ENCODE peak calls at places on chromosomes 12 and 14, in five cellular contexts. U is GM23338, N is ovary, Z is A673, X is tibial artery. B is an unnamed sample.
A peak's percentile ranks its signal among the peaks of the same experiment; 100 is the strongest.

GRCh38 chr14:95652690-95653089 is 33.5 kb upstream of the TCL1B start:
- DNase-seq in Z (no peak), X (no peak), N (no peak), U (no peak), B (no peak)

GRCh38 chr12:26906704-26907103 is 31.1 kb downstream of the INTS13 start:
- DNase-seq in N (no peak), Z (no peak), U (no peak), X (no peak), B (no peak)

GRCh38 chr12:94725375-94726168 is 75.2 kb upstream of the TMCC3 start:
- DNase-seq in U (peak; percentile 80), X (no peak), Z (peak; percentile 64), N (no peak), B (peak; percentile 72)

GRCh38 chr12:21502164-21502496 is 541 bp downstream of the GOLT1B start:
- DNase-seq in X (no peak), Z (peak; percentile 39), N (no peak), U (no peak), B (no peak)

GRCh38 chr12:121723200-121723599 is 10.6 kb downstream of the TMEM120B start:
- DNase-seq in N (no peak), X (no peak), U (no peak), Z (no peak), B (no peak)

GRCh38 chr12:71626768-71627167 is 36.9 kb downstream of the ZFC3H1 start:
- DNase-seq in Z (peak; percentile 49), N (no peak), U (no peak), X (no peak), B (no peak)

GRCh38 chr12:132322206-132323132 is 6.9 kb downstream of the GALNT9 start:
- DNase-seq in U (no peak), X (no peak), Z (no peak), N (no peak), B (no peak)

GRCh38 chr14:49461529-49462401 is 124.4 kb downstream of the RPS29 start:
- DNase-seq in U (peak; percentile 92), Z (peak; percentile 86), N (no peak), X (no peak), B (peak; percentile 72)

GRCh38 chr14:24416932-24417619 is 12.4 kb downstream of the CBLN3 start:
- DNase-seq in N (no peak), X (no peak), U (peak; percentile 12), Z (no peak), B (no peak)

GRCh38 chr12:100229036-100229635 is 28.5 kb downstream of the ACTR6 start:
- DNase-seq in N (no peak), Z (peak; percentile 42), U (peak; percentile 7), X (no peak), B (peak; percentile 51)

GRCh38 chr12:116524311-116524710 is 34.9 kb upstream of the MAP1LC3B2 start:
- DNase-seq in X (no peak), U (no peak), Z (no peak), N (no peak), B (no peak)

GRCh38 chr12:13390381-13390856 is 193.9 kb downstream of the EMP1 start:
- DNase-seq in N (peak; percentile 61), X (peak; percentile 94), Z (peak; percentile 47), U (no peak), B (no peak)

GRCh38 chr12:93889516-93890202 is 212.5 kb downstream of the CRADD start:
- DNase-seq in U (no peak), N (no peak), X (no peak), Z (no peak), B (no peak)

GRCh38 chr14:45364565-45364964 is 111.6 kb upstream of the MIS18BP1 start:
- DNase-seq in X (no peak), N (no peak), U (peak; percentile 26), Z (no peak), B (no peak)

GRCh38 chr12:95733156-95733825 is 57.3 kb downstream of the NTN4 start:
- DNase-seq in Z (peak; percentile 93), N (no peak), X (no peak), U (no peak), B (no peak)

GRCh38 chr12:50661300-50662120 is 102.4 kb upstream of the ATF1 start:
- DNase-seq in N (no peak), X (no peak), Z (no peak), U (no peak), B (no peak)

GRCh38 chr14:21109377-21110260 is 8.8 kb downstream of the TMEM253 start:
- DNase-seq in Z (peak; percentile 47), X (no peak), N (no peak), U (peak; percentile 61), B (no peak)

GRCh38 chr12:31736472-31736871 is 7.7 kb upstream of the AMN1 start:
- DNase-seq in X (no peak), U (no peak), Z (no peak), N (no peak), B (no peak)

GRCh38 chr12:13099066-13099909 is 4.2 kb downstream of the GSG1 start:
- DNase-seq in U (no peak), Z (no peak), N (no peak), X (no peak), B (no peak)

GRCh38 chr12:107651867-107652449 is 33.6 kb upstream of the PWP1 start:
- DNase-seq in Z (no peak), N (no peak), U (no peak), X (no peak), B (no peak)

GRCh38 chr12:104953323-104953722 is 4.8 kb downstream of the SLC41A2 start:
- DNase-seq in X (no peak), U (no peak), Z (no peak), N (no peak), B (no peak)

GRCh38 chr14:22997676-22998323 is 12.1 kb downstream of the C14orf93 start:
- DNase-seq in Z (no peak), N (no peak), X (no peak), U (no peak), B (no peak)

GRCh38 chr12:51683763-51684357 is 92.8 kb downstream of the SCN8A start:
- DNase-seq in Z (peak; percentile 7), U (no peak), X (no peak), N (no peak), B (no peak)

GRCh38 chr14:23612354-23612732 is 23.8 kb upstream of the DHRS2 start:
- DNase-seq in N (no peak), U (no peak), X (no peak), Z (no peak), B (no peak)

GRCh38 chr12:99271071-99271470 is 376.5 kb upstream of the GARIN6 start:
- DNase-seq in U (no peak), Z (no peak), N (no peak), X (no peak), B (no peak)

GRCh38 chr12:94263011-94263786 is 114.8 kb downstream of the PLXNC1 start:
- DNase-seq in N (peak; percentile 48), U (peak; percentile 42), Z (no peak), X (no peak), B (peak; percentile 61)

GRCh38 chr12:100464529-100464928 is 9.1 kb upstream of the NR1H4 start:
- DNase-seq in X (no peak), N (no peak), Z (no peak), U (no peak), B (no peak)

GRCh38 chr12:65209655-65210043 is 40.3 kb downstream of the LEMD3 start:
- DNase-seq in X (no peak), U (no peak), N (no peak), Z (peak; percentile 29), B (no peak)

GRCh38 chr14:58488550-58488949 is 61.0 kb downstream of the KIAA0586 start:
- DNase-seq in Z (peak; percentile 6), U (peak; percentile 9), N (no peak), X (no peak), B (no peak)

GRCh38 chr12:72268386-72268785 is 3.8 kb upstream of the TRHDE start:
- DNase-seq in Z (peak; percentile 21), X (no peak), N (no peak), U (no peak), B (no peak)

GRCh38 chr14:100037351-100037750 is 27.9 kb upstream of the EVL start:
- DNase-seq in X (no peak), N (no peak), Z (peak; percentile 34), U (no peak), B (no peak)

GRCh38 chr14:100035700-100036099 is 29.5 kb upstream of the EVL start:
- DNase-seq in X (no peak), U (peak; percentile 29), Z (no peak), N (no peak), B (peak; percentile 53)

GRCh38 chr14:100039903-100040302 is 25.3 kb upstream of the EVL start:
- DNase-seq in U (no peak), X (no peak), N (no peak), Z (no peak), B (no peak)

GRCh38 chr14:100041274-100041673 is 23.9 kb upstream of the EVL start:
- DNase-seq in N (no peak), U (no peak), X (no peak), Z (no peak), B (no peak)

GRCh38 chr14:100038065-100038464 is 27.2 kb upstream of the EVL start:
- DNase-seq in U (no peak), N (no peak), Z (no peak), X (no peak), B (no peak)
- H3K27ac ChIP-seq in U (no peak overlapping the region), N (no peak overlapping the region), Z (no peak overlapping the region), X (no peak overlapping the region), B (no peak overlapping the region)

DNA sequence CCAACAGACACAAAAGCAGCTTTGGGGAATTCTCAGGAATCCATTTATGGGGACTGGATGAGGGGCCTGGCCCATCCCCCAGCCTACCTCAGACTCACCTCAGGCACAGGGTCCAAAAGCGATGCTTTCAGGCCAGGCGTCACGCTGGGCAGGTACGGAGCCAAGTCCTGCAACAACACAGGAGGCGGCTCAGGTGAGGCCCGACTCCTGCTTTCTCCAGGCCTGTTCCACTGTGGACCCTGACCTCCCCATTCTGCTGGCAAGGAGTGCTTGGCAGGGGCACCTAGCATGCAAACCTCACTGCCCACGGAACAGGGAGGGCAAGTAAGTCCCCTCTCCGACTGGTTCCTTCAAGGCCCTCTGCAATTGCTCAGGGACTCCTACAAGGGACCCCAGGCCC is 28.6 kb upstream of the RAB35 start:
- DNase-seq in U (no peak), X (no peak), N (no peak), Z (no peak), B (no peak)
- H3K36me3 ChIP-seq in U (peaks cover 68% of the 10 kb centered on the region), X (peaks cover 100% of the 10 kb centered on the region), N (no peaks in the 10 kb centered on the region), Z (peaks cover 91% of the 10 kb centered on the region), B (peaks cover 96% of the 10 kb centered on the region)

GRCh38 chr12:88445715-88446393 is 134.4 kb downstream of the KITLG start:
- DNase-seq in N (no peak), U (no peak), Z (no peak), X (no peak), B (no peak)
- H3K4me1 ChIP-seq in N (no peaks in the 10 kb centered on the region), U (no peaks in the 10 kb centered on the region), Z (no peaks in the 10 kb centered on the region), X (no peaks in the 10 kb centered on the region), B (no peaks in the 10 kb centered on the region)

DNA sequence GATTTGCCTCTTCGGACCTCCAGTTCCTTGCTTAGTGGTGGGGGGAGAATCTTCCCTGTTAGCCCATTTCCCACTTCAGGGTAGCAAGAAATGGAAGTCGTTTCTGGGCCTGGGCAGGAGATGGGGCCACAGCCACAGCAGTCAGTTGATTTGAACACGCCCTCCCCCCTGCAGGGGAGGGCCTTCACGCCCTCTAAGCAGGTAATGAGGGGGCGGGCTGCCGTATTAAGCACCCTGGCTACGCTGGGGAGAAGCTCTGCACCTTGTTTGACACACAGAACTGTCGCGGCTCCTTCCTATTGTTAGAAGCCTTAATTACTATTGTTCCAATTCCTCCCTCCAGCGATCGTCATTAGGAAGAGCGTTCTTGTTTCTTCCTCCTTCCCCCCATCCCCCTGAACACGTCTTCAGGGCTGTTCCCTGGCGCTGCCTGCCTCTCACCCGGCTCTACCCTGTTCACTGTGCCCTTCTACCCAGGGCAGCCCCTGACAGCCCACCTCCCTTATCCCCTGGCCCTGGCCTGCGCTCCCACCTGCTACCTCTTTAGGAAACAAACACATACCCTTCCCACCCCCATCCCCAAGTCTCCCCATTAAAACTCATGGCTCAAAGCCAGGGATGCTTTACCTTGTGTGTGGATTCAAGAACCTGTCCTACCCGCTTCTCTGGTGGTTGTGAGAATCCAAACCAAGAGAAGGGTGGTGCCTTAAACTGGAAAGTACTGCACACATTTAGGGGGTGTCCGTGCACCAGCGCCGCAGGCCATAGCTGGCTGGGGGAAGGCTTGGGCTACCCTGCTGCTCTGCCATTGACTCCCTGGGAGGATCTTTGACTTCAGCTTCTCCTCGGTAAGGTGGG is 137.6 kb downstream of the TSPAN9 start:
- DNase-seq in X (no peak), U (peak; percentile 75), N (no peak), Z (no peak), B (peak; percentile 90)
- H3K27ac ChIP-seq in X (no peak overlapping the region), U (no peak overlapping the region), N (no peak overlapping the region), Z (peak overlapping the region; percentile 68), B (no peak overlapping the region)

B was measured in endodermal cell.